ENCODE peak calls at places on chromosomes 4 and X, in five cellular contexts. M, T, R, B and Z are unnamed samples.
A peak's percentile ranks its signal among the peaks of the same experiment; 100 is the strongest.

GRCh38 chr4:140567722-140568121 is 1.0 kb downstream of the UCP1 start:
- DNase-seq in M (no peak), T (no peak), R (no peak), B (no peak), Z (no peak)

GRCh38 chr4:165096776-165097175 is 15.9 kb downstream of the TMEM192 start:
- DNase-seq in B (no peak), M (no peak), R (no peak), T (no peak), Z (no peak)

GRCh38 chr4:161937151-161937550 is 226.6 kb downstream of the FSTL5 start:
- DNase-seq in M (no peak), R (no peak), B (no peak), T (no peak), Z (no peak)

GRCh38 chrX:39961441-39961840 is 136.3 kb downstream of the BCOR start:
- DNase-seq in T (no peak), M (no peak), R (no peak), B (no peak), Z (no peak)

GRCh38 chr4:133969202-133969873 is 232.3 kb downstream of the PABPC4L start:
- DNase-seq in R (no peak), B (no peak), T (no peak), M (no peak), Z (peak; percentile 47)

GRCh38 chr4:97153042-97153441 is 990.2 kb downstream of the STPG2 start:
- DNase-seq in M (no peak), B (no peak), T (no peak), R (no peak), Z (no peak)

GRCh38 chr4:110381784-110382183 is 94.2 kb upstream of the ENPEP start:
- DNase-seq in R (no peak), M (no peak), B (no peak), T (no peak), Z (no peak)

GRCh38 chrX:73262991-73263390 is 48.3 kb upstream of the NAP1L2 start:
- DNase-seq in R (no peak), B (no peak), M (no peak), T (no peak), Z (no peak)

GRCh38 chrX:31656013-31656412 is 584.2 kb upstream of the FTHL17 start:
- DNase-seq in B (no peak), T (no peak), M (no peak), R (no peak), Z (peak; percentile 37)

GRCh38 chr4:2304321-2304876 is 42.5 kb upstream of the MXD4 start:
- DNase-seq in T (no peak), M (peak; percentile 46), R (no peak), B (no peak), Z (no peak)

GRCh38 chr4:47334597-47335185 is 128.8 kb downstream of the COMMD8 start:
- DNase-seq in T (no peak), M (no peak), B (no peak), R (no peak), Z (peak; percentile 32)

GRCh38 chr4:165505991-165506779 is 127.4 kb downstream of the CPE start:
- DNase-seq in B (no peak), M (no peak), R (no peak), T (no peak), Z (peak; percentile 81)

GRCh38 chrX:144790148-144790547 is 457.2 kb upstream of the SPANXN1 start:
- DNase-seq in B (no peak), T (no peak), M (no peak), R (no peak), Z (no peak)

GRCh38 chrX:56343664-56344063 is 111.5 kb downstream of the KLF8 start:
- DNase-seq in T (no peak), M (peak; percentile 56), R (no peak), B (no peak), Z (no peak)

GRCh38 chr4:130395871-130396270 is 1299.9 kb downstream of the C4orf33 start:
- DNase-seq in T (no peak), M (no peak), R (no peak), B (no peak), Z (no peak)

GRCh38 chr4:53306729-53307128 is 59.1 kb downstream of the SCFD2 start:
- DNase-seq in M (no peak), R (no peak), B (no peak), T (no peak), Z (no peak)

GRCh38 chrX:120308959-120309872 is 2.0 kb downstream of the TMEM255A start:
- DNase-seq in B (peak; percentile 38), T (no peak), R (peak; percentile 64), M (peak; percentile 87), Z (peak; percentile 74)

GRCh38 chrX:41003501-41004286 is 81.6 kb upstream of the USP9X start:
- DNase-seq in R (no peak), B (no peak), T (no peak), M (no peak), Z (no peak)

GRCh38 chrX:105267167-105267566 is 46.7 kb upstream of the TEX13A start:
- DNase-seq in T (no peak), M (no peak), B (no peak), R (no peak), Z (no peak)

GRCh38 chrX:19673334-19674040 is 158.2 kb upstream of the MAP3K15 start:
- DNase-seq in R (peak; percentile 76), B (no peak), T (no peak), M (no peak), Z (peak; percentile 91)

GRCh38 chrX:132948648-132949260 is 9.7 kb downstream of the HS6ST2 start:
- DNase-seq in B (no peak), M (no peak), R (no peak), T (no peak), Z (no peak)

GRCh38 chr4:113435893-113436292 is 325.6 kb downstream of the CAMK2D start:
- DNase-seq in B (no peak), R (peak; percentile 75), M (no peak), T (no peak), Z (peak; percentile 67)

GRCh38 chr4:48483006-48483776 is at the start of gene SLC10A4:
- DNase-seq in T (no peak), R (no peak), B (no peak), M (peak; percentile 64), Z (no peak)

GRCh38 chr4:5724377-5724776 is 13.4 kb downstream of the EVC start:
- DNase-seq in R (no peak), B (no peak), T (no peak), M (no peak), Z (no peak)

GRCh38 chr4:84799318-84799717 is 167.2 kb downstream of the WDFY3 start:
- DNase-seq in R (no peak), T (no peak), M (no peak), B (no peak), Z (no peak)

GRCh38 chrX:132443736-132444135 is 45.1 kb downstream of the MBNL3 start:
- DNase-seq in B (no peak), T (no peak), R (no peak), M (no peak), Z (no peak)

GRCh38 chr4:106287353-106287969 is 28.5 kb downstream of the TBCK start:
- DNase-seq in R (no peak), M (no peak), B (no peak), T (no peak), Z (peak; percentile 68)

GRCh38 chr4:29046166-29046565 is 1674.0 kb upstream of the PCDH7 start:
- DNase-seq in T (no peak), B (no peak), R (no peak), M (no peak), Z (peak; percentile 9)

GRCh38 chr4:123674752-123675151 is 278.2 kb downstream of the SPRY1 start:
- DNase-seq in B (no peak), T (no peak), R (no peak), M (no peak), Z (no peak)

GRCh38 chr4:86099348-86099747 is 260.5 kb downstream of the MAPK10 start:
- DNase-seq in T (no peak), B (no peak), R (no peak), M (no peak), Z (no peak)

GRCh38 chrX:10902001-10902400 is 209.1 kb upstream of the HCCS start:
- DNase-seq in R (no peak), T (no peak), B (no peak), M (no peak), Z (peak; percentile 49)

GRCh38 chrX:56503941-56504673 is 59.3 kb upstream of the UBQLN2 start:
- DNase-seq in M (no peak), R (no peak), T (no peak), B (no peak), Z (peak; percentile 55)

GRCh38 chr4:69060651-69061308 is 35.5 kb upstream of the UGT2B7 start:
- DNase-seq in M (no peak), T (no peak), R (no peak), B (no peak), Z (no peak)

GRCh38 chrX:69024931-69025330 is 140.3 kb downstream of the PJA1 start:
- DNase-seq in R (peak; percentile 79), M (no peak), T (no peak), B (no peak), Z (peak; percentile 83)

GRCh38 chr4:2352171-2352570 is 66.3 kb downstream of the ZFYVE28 start:
- DNase-seq in M (peak; percentile 59), T (no peak), B (no peak), R (peak; percentile 41), Z (no peak)

GRCh38 chrX:10166731-10167149 is 10.0 kb downstream of the CLCN4 start:
- DNase-seq in T (no peak), B (no peak), R (no peak), M (no peak), Z (no peak)

GRCh38 chr4:85952518-85952917 is 407.3 kb downstream of the MAPK10 start:
- DNase-seq in T (no peak), M (no peak), R (no peak), B (no peak), Z (peak; percentile 52)